ENCODE peak calls at places on chromosomes 2 and 18, in eight cellular contexts. Y, S, Z, F, X, A, B and O are unnamed samples.
A peak's percentile ranks its signal among the peaks of the same experiment; 100 is the strongest.

GRCh38 chr2:133598769-133599168 is 30.5 kb upstream of the NCKAP5 start:
- DNase-seq in A (no peak), Z (no peak), Y (no peak), B (no peak), F (no peak), S (no peak), X (no peak), O (no peak)

GRCh38 chr2:206721216-206721920 is 3.2 kb upstream of the DYTN start:
- DNase-seq in X (no peak), S (no peak), F (no peak), Y (no peak), B (no peak), A (no peak), Z (no peak), O (no peak)

GRCh38 chr2:45177870-45178269 is 168.6 kb upstream of the SIX2 start:
- DNase-seq in Z (no peak), F (peak; percentile 97), B (no peak), X (no peak), Y (no peak), A (no peak), S (no peak), O (no peak)

GRCh38 chr2:225337183-225337582 is 62.3 kb upstream of the NYAP2 start:
- DNase-seq in X (no peak), B (no peak), Z (no peak), Y (no peak), F (peak; percentile 45), A (no peak), S (no peak), O (peak; percentile 3)

GRCh38 chr2:166013878-166014277 is 60.3 kb upstream of the TTC21B start:
- DNase-seq in X (no peak), Z (no peak), Y (no peak), A (no peak), S (no peak), B (no peak), F (no peak), O (no peak)

GRCh38 chr2:135916232-135916631 is 40.0 kb upstream of the MCM6 start:
- DNase-seq in Y (no peak), A (no peak), F (peak; percentile 58), Z (peak; percentile 46), B (no peak), S (no peak), X (no peak), O (no peak)

GRCh38 chr2:216590780-216591179 is 42.4 kb upstream of the IGFBP2 start:
- DNase-seq in X (peak; percentile 53), F (peak; percentile 56), A (peak; percentile 38), S (peak; percentile 40), Y (peak; percentile 69), B (no peak), Z (no peak), O (peak; percentile 71)

GRCh38 chr2:5035134-5035533 is 657.0 kb upstream of the SOX11 start:
- DNase-seq in A (no peak), F (no peak), Z (no peak), X (no peak), Y (no peak), S (no peak), B (no peak), O (no peak)

GRCh38 chr18:59229191-59229590 is 9.2 kb downstream of the GRP start:
- DNase-seq in S (no peak), A (no peak), B (no peak), Y (no peak), Z (no peak), X (no peak), F (no peak), O (no peak)

GRCh38 chr2:46339676-46340459 is 42.7 kb downstream of the EPAS1 start:
- DNase-seq in B (peak; percentile 50), Y (no peak), S (peak; percentile 60), F (no peak), X (peak; percentile 59), Z (no peak), A (peak; percentile 33), O (no peak)

GRCh38 chr2:74186038-74186437 is 7.4 kb upstream of the MOB1A start:
- DNase-seq in X (no peak), Y (no peak), Z (peak; percentile 51), S (no peak), B (no peak), F (no peak), A (peak; percentile 54), O (no peak)

GRCh38 chr18:47928466-47928865 is 2.0 kb downstream of the SMAD2 start:
- DNase-seq in B (no peak), F (peak; percentile 24), S (no peak), X (no peak), A (no peak), Y (no peak), Z (peak; percentile 14), O (no peak)

GRCh38 chr2:112627060-112628040 is 18.4 kb upstream of the SLC20A1 start:
- DNase-seq in F (peak; percentile 95), Z (no peak), Y (no peak), B (peak; percentile 86), A (peak; percentile 59), X (peak; percentile 45), S (peak; percentile 77), O (peak; percentile 91)

DNA sequence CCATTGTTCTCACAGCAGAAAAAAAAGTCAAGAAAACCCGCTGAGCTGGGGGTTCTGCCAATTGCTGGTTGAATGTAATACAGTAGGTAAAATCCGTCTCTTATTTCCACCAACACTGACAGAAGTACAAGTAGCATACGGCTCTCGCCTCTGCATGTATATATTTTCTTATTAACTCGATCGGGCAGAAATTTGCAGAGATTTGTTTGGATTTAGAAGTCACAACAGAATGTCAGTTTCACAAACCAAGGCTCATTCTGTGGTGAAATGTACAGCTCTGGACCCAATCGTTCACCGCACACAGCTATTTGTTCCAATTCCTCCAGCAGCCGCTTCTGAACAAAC is 286.8 kb downstream of the TCF4 start:
- DNase-seq in F (peak; percentile 71), B (no peak), X (no peak), S (no peak), Y (no peak), Z (no peak), A (no peak), O (no peak)
- H3K4me3 ChIP-seq in F (peak overlapping the region; percentile 74), B (no peak overlapping the region), X (peak overlapping the region; percentile 24), S (no peak overlapping the region), Y (no peak overlapping the region), Z (no peak overlapping the region), A (no peak overlapping the region), O (peak overlapping the region; percentile 16)

GRCh38 chr2:6111676-6112294 is 419.6 kb downstream of the SOX11 start:
- DNase-seq in A (no peak), Z (no peak), X (no peak), F (no peak), B (no peak), S (no peak), Y (no peak), O (no peak)
- H3K9me3 ChIP-seq in A (no peaks in the 10 kb centered on the region), Z (no peaks in the 10 kb centered on the region), X (no peaks in the 10 kb centered on the region), F (no peaks in the 10 kb centered on the region), B (no peaks in the 10 kb centered on the region), S (no peaks in the 10 kb centered on the region), Y (no peaks in the 10 kb centered on the region), O (no peaks in the 10 kb centered on the region)

DNA sequence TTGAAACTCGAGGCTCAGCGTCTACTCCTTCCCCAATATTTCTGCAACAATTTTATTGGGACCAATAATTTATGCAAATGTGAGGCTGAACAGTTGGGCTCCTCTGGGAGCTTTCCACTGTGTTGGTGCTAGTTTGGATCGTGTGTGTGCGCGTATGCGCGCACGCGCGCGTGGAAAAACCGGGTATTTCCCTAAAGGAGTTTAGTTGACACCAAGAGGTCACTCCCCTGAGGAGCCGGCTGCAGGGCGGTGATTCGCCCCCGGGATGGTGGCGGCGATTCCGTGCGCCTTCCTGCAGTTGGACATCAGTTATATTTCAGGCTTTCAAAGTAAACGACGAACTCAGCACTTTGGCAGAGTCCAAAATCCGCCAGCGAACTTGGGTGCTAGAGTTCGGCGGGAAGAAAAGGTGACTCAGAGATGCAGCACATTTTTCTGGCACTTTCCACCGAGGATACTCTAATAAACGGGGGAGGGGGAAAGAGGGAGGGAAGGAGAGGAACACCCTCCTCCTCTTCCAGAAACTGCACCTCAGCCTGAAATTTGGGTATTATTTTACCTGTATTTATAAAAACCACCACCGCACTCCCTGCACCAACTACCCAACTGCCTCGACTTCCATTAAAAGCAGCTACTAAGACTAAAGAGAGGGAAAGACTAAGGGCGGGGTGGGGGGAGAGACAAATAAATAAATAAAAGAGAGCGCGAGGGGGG is 186.6 kb upstream of the FANCL start:
- DNase-seq in X (no peak), Z (no peak), F (peak; percentile 46), A (peak; percentile 31), Y (peak; percentile 39), B (no peak), S (peak; percentile 21), O (peak; percentile 54)
- H3K4me3 ChIP-seq in X (peak overlapping the region; percentile 56), Z (no peak overlapping the region), F (peak overlapping the region; percentile 78), A (no peak overlapping the region), Y (peak overlapping the region; percentile 44), B (no peak overlapping the region), S (peak overlapping the region; percentile 67), O (peak overlapping the region; percentile 66)

DNA sequence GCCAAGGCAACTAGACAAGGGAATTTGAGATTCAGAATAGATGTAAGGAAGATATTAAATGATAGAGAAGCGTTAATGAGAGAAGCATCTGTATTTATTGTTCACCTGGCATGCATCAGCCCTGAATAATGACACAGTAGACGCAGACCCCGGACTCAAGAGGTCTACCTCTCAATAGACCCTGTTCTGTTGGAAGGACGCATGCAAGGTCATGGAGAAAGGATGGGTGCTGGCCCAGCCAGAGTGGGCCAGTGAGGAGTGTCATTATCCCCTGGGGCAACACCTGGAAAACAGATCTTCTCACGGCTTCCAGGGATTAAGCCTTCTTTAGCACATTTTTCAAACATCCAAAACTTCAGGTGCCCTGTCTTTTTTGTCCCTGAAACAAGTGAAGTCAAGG is 461.0 kb downstream of the EIPR1 start:
- DNase-seq in X (no peak), F (no peak), A (no peak), Z (no peak), S (no peak), Y (no peak), B (no peak), O (no peak)
- H3K9me3 ChIP-seq in X (peaks cover 22% of the 10 kb centered on the region), F (peaks cover 14% of the 10 kb centered on the region), A (no peaks in the 10 kb centered on the region), Z (no peaks in the 10 kb centered on the region), S (no peaks in the 10 kb centered on the region), Y (no peaks in the 10 kb centered on the region), B (no peaks in the 10 kb centered on the region), O (no peaks in the 10 kb centered on the region)

DNA sequence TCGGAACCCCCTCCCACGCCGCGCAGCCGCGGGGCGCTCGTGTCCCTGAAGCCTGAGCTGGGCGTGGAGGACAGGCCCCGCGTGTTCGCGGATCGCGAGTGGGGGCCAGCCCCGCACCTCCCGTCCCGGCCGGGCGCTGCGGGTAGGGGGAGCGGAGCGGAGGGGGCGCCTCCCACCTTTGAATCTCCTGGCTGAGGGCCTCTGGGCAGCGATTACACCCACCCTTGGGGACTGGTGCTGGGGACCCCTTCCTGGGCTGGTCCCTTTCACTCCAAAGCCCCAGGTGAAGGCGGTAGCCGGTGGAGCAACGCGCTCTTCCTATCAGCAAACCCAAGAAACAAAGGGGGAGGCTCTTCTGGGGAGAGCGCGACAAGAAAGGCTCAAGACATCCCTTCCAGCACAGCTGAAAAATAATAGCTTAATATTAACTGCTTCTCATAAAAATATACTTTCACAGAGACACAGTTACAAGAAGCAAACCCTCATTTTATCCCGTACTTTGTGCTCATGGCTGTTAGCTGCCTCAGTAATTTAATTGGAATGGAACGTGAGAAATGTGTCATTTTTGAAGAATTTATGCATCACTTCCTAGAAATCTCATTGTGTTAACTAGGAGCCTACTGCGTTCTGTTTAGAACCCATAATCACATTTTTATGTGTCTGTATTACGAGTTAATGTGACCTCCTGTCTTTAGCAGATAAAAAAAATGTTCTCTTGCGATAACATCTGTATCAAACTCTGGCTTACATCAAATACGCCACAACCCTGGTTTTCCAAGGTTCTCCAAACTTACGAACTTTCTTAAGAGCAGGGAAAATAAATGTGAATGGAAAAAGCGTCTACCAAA is 11.7 kb upstream of the GBX2 start:
- DNase-seq in F (peak; percentile 56), Z (no peak), S (no peak), B (no peak), Y (no peak), A (no peak), X (no peak), O (no peak)
- H3K4me3 ChIP-seq in F (no peak overlapping the region), Z (no peak overlapping the region), S (no peak overlapping the region), B (peak overlapping the region; percentile 21), Y (no peak overlapping the region), A (no peak overlapping the region), X (peak overlapping the region; percentile 57), O (no peak overlapping the region)

GRCh38 chr2:168612719-168613118 is 156.6 kb downstream of the CERS6 start:
- DNase-seq in A (no peak), Y (no peak), S (no peak), B (no peak), X (no peak), Z (no peak), F (no peak), O (no peak)
- H3K9me3 ChIP-seq in A (no peaks in the 10 kb centered on the region), Y (no peaks in the 10 kb centered on the region), S (no peaks in the 10 kb centered on the region), B (no peaks in the 10 kb centered on the region), X (no peaks in the 10 kb centered on the region), Z (no peaks in the 10 kb centered on the region), F (no peaks in the 10 kb centered on the region), O (no peaks in the 10 kb centered on the region)